ENCODE peak calls at places on chromosomes 11 and 22, in nine cellular contexts. R is uterus; P is endothelial cell; Y is HFFc6; X is hepatic stellate cell; H is NCI-H460; Z is OCI-M1; J is A549; Q is stimulated activated CD4-positive, alpha-beta T cell treated with anti-CD3 and anti-CD28 coated beads, Interleukin-2, amount 100 ng/mL, for 24 hours. T is an unnamed sample.

GRCh38 chr11:34524696-34525095 is 11.1 kb upstream of the ELF5 start:
- DNase-seq in J (no peak), X (no peak), H (no peak), R (no peak), Q (no peak), Y (no peak), P (no peak), Z (no peak), T (no peak)

GRCh38 chr22:43313497-43314474 is 29.4 kb downstream of the SCUBE1 start:
- DNase-seq in J (no peak), Q (no peak), Z (no peak), X (no peak), P (no peak), H (peak), R (peak), Y (no peak), T (no peak)

GRCh38 chr11:15189646-15190365 is 75.1 kb downstream of the INSC start:
- DNase-seq in J (no peak), Z (no peak), X (no peak), Q (no peak), P (no peak), Y (no peak), H (no peak), R (no peak), T (no peak)

GRCh38 chr11:66818231-66818955 is 24.8 kb upstream of the RCE1 start:
- DNase-seq in J (no peak), Q (no peak), H (no peak), Y (no peak), Z (no peak), R (no peak), P (no peak), X (no peak), T (no peak)

GRCh38 chr11:36254739-36255138 is 34.5 kb downstream of the COMMD9 start:
- DNase-seq in J (peak), P (no peak), X (no peak), H (no peak), R (no peak), Y (peak), Z (no peak), Q (no peak), T (no peak)

GRCh38 chr11:117328414-117329010 is 858 bp downstream of the CEP164 start:
- DNase-seq in R (peak), P (no peak), J (no peak), Z (peak), Y (peak), X (peak), Q (peak), H (no peak), T (no peak)

GRCh38 chr22:17237031-17237668 is 17.9 kb upstream of the ADA2 start:
- DNase-seq in R (no peak), P (no peak), Z (peak), Y (no peak), J (no peak), Q (no peak), X (no peak), H (no peak), T (no peak)

GRCh38 chr11:94632356-94632755 is 65.2 kb downstream of the PIWIL4 start:
- DNase-seq in Z (no peak), H (no peak), Y (no peak), X (no peak), Q (no peak), R (no peak), P (no peak), J (no peak), T (no peak)

GRCh38 chr22:38176170-38176741 is 5.4 kb downstream of the PLA2G6 start:
- DNase-seq in Z (no peak), H (no peak), X (no peak), Y (peak), P (peak), Q (no peak), J (no peak), R (peak), T (no peak)

GRCh38 chr22:23072035-23072910 is 2.0 kb downstream of the GNAZ start:
- DNase-seq in Y (peak), H (no peak), Z (no peak), X (no peak), J (no peak), Q (no peak), P (no peak), R (no peak), T (no peak)

GRCh38 chr11:84355911-84356310 is 1069.7 kb upstream of the CCDC90B start:
- DNase-seq in Z (no peak), Q (no peak), H (no peak), Y (no peak), P (no peak), X (no peak), J (no peak), R (no peak), T (no peak)

GRCh38 chr11:16815047-16815767 is 76.8 kb downstream of the C11orf58 start:
- DNase-seq in J (no peak), P (no peak), H (peak), Y (no peak), R (peak), Z (no peak), X (no peak), Q (no peak), T (no peak)

GRCh38 chr11:9206496-9206895 is 58.7 kb downstream of the DENND5A start:
- DNase-seq in X (peak), H (no peak), Y (peak), J (no peak), Z (no peak), Q (no peak), P (no peak), R (no peak), T (no peak)

GRCh38 chr11:122202161-122202950 is 86.3 kb upstream of the BLID start:
- DNase-seq in X (no peak), Q (no peak), Z (no peak), P (no peak), R (peak), J (peak), Y (peak), H (no peak), T (no peak)

GRCh38 chr11:819129-819931 is 616 bp downstream of the PNPLA2 start:
- DNase-seq in Y (peak), X (peak), Q (peak), R (peak), H (peak), Z (peak), J (peak), P (peak), T (peak)

GRCh38 chr11:115126515-115127208 is 377.6 kb downstream of the CADM1 start:
- DNase-seq in H (no peak), P (no peak), X (no peak), J (no peak), Q (no peak), R (no peak), Z (no peak), Y (no peak), T (no peak)

GRCh38 chr22:44752285-44753188 is at the start of gene ARHGAP8:
- DNase-seq in J (no peak), Z (no peak), P (no peak), Y (no peak), H (no peak), Q (no peak), R (no peak), X (no peak), T (no peak)

GRCh38 chr22:42433754-42434153 is 1.6 kb upstream of the NFAM1 start:
- DNase-seq in Y (no peak), X (no peak), P (no peak), J (no peak), Q (no peak), Z (no peak), H (no peak), R (no peak), T (no peak)

GRCh38 chr11:9219115-9219514 is 46.0 kb downstream of the DENND5A start:
- DNase-seq in Y (no peak), H (no peak), Z (no peak), R (no peak), Q (no peak), P (no peak), J (peak), X (no peak), T (no peak)

GRCh38 chr11:66981976-66982578 is 7.0 kb downstream of the C11orf86 start:
- DNase-seq in R (peak), Q (no peak), J (peak), P (no peak), X (peak), Y (peak), Z (peak), H (peak), T (no peak)

GRCh38 chr22:50444663-50445062 is 30.2 kb downstream of the SBF1 start:
- DNase-seq in Z (no peak), H (no peak), X (peak), Q (no peak), R (no peak), Y (peak), P (no peak), J (peak), T (no peak)

GRCh38 chr22:38802671-38803121 is 8.8 kb upstream of the DNAL4 start:
- DNase-seq in P (no peak), Z (no peak), Y (peak), X (peak), H (peak), Q (no peak), J (peak), R (peak), T (no peak)

GRCh38 chr22:37492428-37493344 is 6.5 kb upstream of the MFNG start:
- DNase-seq in Y (peak), H (no peak), R (no peak), Z (peak), X (peak), Q (peak), J (peak), P (peak), T (no peak)

GRCh38 chr11:123063396-123064267 is 1.7 kb upstream of the HSPA8 start:
- DNase-seq in J (peak), R (peak), P (peak), Q (peak), Z (peak), Y (peak), X (no peak), H (peak), T (no peak)

GRCh38 chr11:120173771-120174170 is 35.9 kb upstream of the TRIM29 start:
- DNase-seq in H (no peak), Q (no peak), P (no peak), Y (no peak), Z (no peak), J (no peak), R (no peak), X (no peak), T (no peak)

GRCh38 chr11:34305095-34305692 is 52.6 kb downstream of the ABTB2 start:
- DNase-seq in R (no peak), Q (no peak), H (no peak), X (no peak), P (no peak), Z (no peak), Y (no peak), J (no peak), T (no peak)

T was measured in neural crest cell.